ENCODE peak calls at places on chromosomes 13 and 19, in eight cellular contexts. One of them, this sample, is unnamed.

GRCh38 chr19:40270362-40271089 is 14.6 kb downstream of the AKT2 start:
- DNase-seq in tibial nerve: no peak
- DNase-seq in ovary: no peak
- DNase-seq in suprapubic skin: no peak
- DNase-seq in A549: no peak
- DNase-seq in transverse colon: no peak
- DNase-seq in H1: no peak
- DNase-seq in stomach: no peak
- DNase-seq in this sample: no peak

GRCh38 chr19:1102407-1103106 is 1.2 kb upstream of the GPX4 start:
- DNase-seq in stomach: peak
- DNase-seq in ovary: peak
- DNase-seq in transverse colon: peak
- DNase-seq in H1: no peak
- DNase-seq in tibial nerve: peak
- DNase-seq in suprapubic skin: no peak
- DNase-seq in A549: peak
- DNase-seq in this sample: no peak

GRCh38 chr19:48807590-48808308 is 3.1 kb downstream of the BCAT2 start:
- DNase-seq in suprapubic skin: no peak
- DNase-seq in A549: peak
- DNase-seq in ovary: no peak
- DNase-seq in stomach: no peak
- DNase-seq in H1: no peak
- DNase-seq in transverse colon: peak
- DNase-seq in tibial nerve: no peak
- DNase-seq in this sample: no peak

GRCh38 chr19:35716985-35717664 is 678 bp upstream of the KMT2B start:
- DNase-seq in stomach: peak
- DNase-seq in suprapubic skin: peak
- DNase-seq in tibial nerve: peak
- DNase-seq in transverse colon: peak
- DNase-seq in ovary: peak
- DNase-seq in A549: peak
- DNase-seq in H1: peak
- DNase-seq in this sample: peak

GRCh38 chr19:543912-544608 is at the start of gene GZMM:
- DNase-seq in H1: no peak
- DNase-seq in transverse colon: peak
- DNase-seq in ovary: no peak
- DNase-seq in stomach: no peak
- DNase-seq in tibial nerve: no peak
- DNase-seq in suprapubic skin: no peak
- DNase-seq in A549: no peak
- DNase-seq in this sample: no peak

GRCh38 chr19:47084879-47085439 is 28.6 kb downstream of the ZC3H4 start:
- DNase-seq in suprapubic skin: no peak
- DNase-seq in transverse colon: no peak
- DNase-seq in tibial nerve: no peak
- DNase-seq in A549: no peak
- DNase-seq in H1: no peak
- DNase-seq in ovary: no peak
- DNase-seq in stomach: no peak
- DNase-seq in this sample: no peak

GRCh38 chr13:66748712-66749111 is 481.4 kb downstream of the PCDH9 start:
- DNase-seq in ovary: no peak
- DNase-seq in A549: no peak
- DNase-seq in transverse colon: no peak
- DNase-seq in H1: no peak
- DNase-seq in stomach: no peak
- DNase-seq in tibial nerve: no peak
- DNase-seq in suprapubic skin: no peak
- DNase-seq in this sample: no peak

GRCh38 chr19:4547303-4548237 is 7.7 kb upstream of the LRG1 start:
- DNase-seq in stomach: peak
- DNase-seq in tibial nerve: no peak
- DNase-seq in H1: no peak
- DNase-seq in transverse colon: no peak
- DNase-seq in A549: peak
- DNase-seq in suprapubic skin: no peak
- DNase-seq in ovary: no peak
- DNase-seq in this sample: no peak

GRCh38 chr19:48873476-48874308 is 1.5 kb downstream of the PPP1R15A start:
- DNase-seq in tibial nerve: peak
- DNase-seq in stomach: no peak
- DNase-seq in ovary: peak
- DNase-seq in H1: no peak
- DNase-seq in transverse colon: no peak
- DNase-seq in suprapubic skin: no peak
- DNase-seq in A549: peak
- DNase-seq in this sample: no peak

GRCh38 chr19:5392476-5392875 is 51.9 kb upstream of the PTPRS start:
- DNase-seq in suprapubic skin: no peak
- DNase-seq in transverse colon: no peak
- DNase-seq in tibial nerve: no peak
- DNase-seq in H1: no peak
- DNase-seq in A549: no peak
- DNase-seq in ovary: no peak
- DNase-seq in stomach: no peak
- DNase-seq in this sample: no peak

GRCh38 chr13:84917252-84917878 is 881.9 kb downstream of the SLITRK6 start:
- DNase-seq in ovary: no peak
- DNase-seq in stomach: no peak
- DNase-seq in H1: no peak
- DNase-seq in suprapubic skin: no peak
- DNase-seq in A549: peak
- DNase-seq in tibial nerve: no peak
- DNase-seq in transverse colon: no peak
- DNase-seq in this sample: no peak

GRCh38 chr19:39319098-39319891 is 1.4 kb downstream of the LRFN1 start:
- DNase-seq in tibial nerve: no peak
- DNase-seq in H1: no peak
- DNase-seq in stomach: no peak
- DNase-seq in suprapubic skin: no peak
- DNase-seq in ovary: no peak
- DNase-seq in A549: no peak
- DNase-seq in transverse colon: no peak
- DNase-seq in this sample: no peak

GRCh38 chr13:74325106-74325505 is 190.9 kb upstream of the KLF12 start:
- DNase-seq in tibial nerve: peak
- DNase-seq in ovary: peak
- DNase-seq in suprapubic skin: no peak
- DNase-seq in H1: no peak
- DNase-seq in A549: peak
- DNase-seq in stomach: no peak
- DNase-seq in transverse colon: no peak
- DNase-seq in this sample: no peak

GRCh38 chr13:48078251-48078656 is 16.6 kb downstream of the MED4 start:
- DNase-seq in transverse colon: peak
- DNase-seq in H1: no peak
- DNase-seq in suprapubic skin: no peak
- DNase-seq in stomach: no peak
- DNase-seq in tibial nerve: no peak
- DNase-seq in A549: peak
- DNase-seq in ovary: no peak
- DNase-seq in this sample: no peak

GRCh38 chr19:3987619-3988371 is 2.5 kb upstream of the EEF2 start:
- DNase-seq in stomach: peak
- DNase-seq in ovary: peak
- DNase-seq in H1: no peak
- DNase-seq in tibial nerve: peak
- DNase-seq in transverse colon: peak
- DNase-seq in A549: peak
- DNase-seq in suprapubic skin: no peak
- DNase-seq in this sample: no peak

GRCh38 chr19:28582807-28583206 is 630.1 kb downstream of the UQCRFS1 start:
- DNase-seq in A549: no peak
- DNase-seq in ovary: no peak
- DNase-seq in H1: no peak
- DNase-seq in stomach: no peak
- DNase-seq in transverse colon: no peak
- DNase-seq in suprapubic skin: no peak
- DNase-seq in tibial nerve: no peak
- DNase-seq in this sample: no peak

GRCh38 chr19:23116802-23117571 is at the start of gene ZNF730:
- DNase-seq in transverse colon: peak
- DNase-seq in H1: peak
- DNase-seq in A549: no peak
- DNase-seq in stomach: no peak
- DNase-seq in ovary: peak
- DNase-seq in tibial nerve: no peak
- DNase-seq in suprapubic skin: peak
- DNase-seq in this sample: no peak

DNA sequence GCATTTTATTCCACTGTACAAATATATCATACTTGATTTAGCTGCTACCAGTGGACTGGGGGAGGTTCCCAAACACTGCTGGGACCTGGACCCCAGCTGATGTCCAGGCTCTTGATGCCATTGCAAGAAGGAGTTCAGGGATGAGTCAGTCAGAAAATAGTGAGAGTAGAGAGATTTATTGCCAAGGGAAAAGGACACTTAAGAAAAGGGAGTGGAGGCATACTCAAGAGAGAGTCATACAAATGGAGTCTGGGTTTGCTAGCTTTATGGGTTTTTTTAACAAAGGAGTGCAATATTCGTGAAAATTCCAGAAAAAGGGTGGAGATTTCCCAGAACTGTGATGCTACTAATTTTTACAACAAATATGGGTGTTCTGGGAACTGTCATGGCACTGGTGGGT is 36.1 kb downstream of the GPC6 start:
- DNase-seq in suprapubic skin: no peak
- DNase-seq in stomach: no peak
- DNase-seq in A549: peak
- DNase-seq in tibial nerve: no peak
- DNase-seq in ovary: no peak
- DNase-seq in H1: no peak
- DNase-seq in transverse colon: no peak
- DNase-seq in this sample: no peak
- TF ChIP-seq EP300 in suprapubic skin: no peak
- TF ChIP-seq EP300 in stomach: no peak
- TF ChIP-seq EP300 in A549: no peak
- TF ChIP-seq EP300 in tibial nerve: no peak
- TF ChIP-seq EP300 in ovary: no peak
- TF ChIP-seq EP300 in H1: no peak
- TF ChIP-seq EP300 in transverse colon: no peak
- TF ChIP-seq EP300 in this sample: no peak

GRCh38 chr19:32816555-32817099 is 52.9 kb downstream of the SLC7A9 start:
- DNase-seq in suprapubic skin: peak
- DNase-seq in H1: no peak
- DNase-seq in tibial nerve: no peak
- DNase-seq in ovary: no peak
- DNase-seq in stomach: no peak
- DNase-seq in A549: no peak
- DNase-seq in transverse colon: no peak
- DNase-seq in this sample: no peak

GRCh38 chr19:32818536-32818935 is 51.0 kb downstream of the SLC7A9 start:
- DNase-seq in tibial nerve: no peak
- DNase-seq in suprapubic skin: no peak
- DNase-seq in stomach: no peak
- DNase-seq in A549: no peak
- DNase-seq in transverse colon: no peak
- DNase-seq in ovary: no peak
- DNase-seq in H1: no peak
- DNase-seq in this sample: no peak

GRCh38 chr19:32817252-32817912 is 52.2 kb downstream of the SLC7A9 start:
- DNase-seq in transverse colon: peak
- DNase-seq in H1: no peak
- DNase-seq in A549: no peak
- DNase-seq in suprapubic skin: peak
- DNase-seq in ovary: no peak
- DNase-seq in tibial nerve: no peak
- DNase-seq in stomach: no peak
- DNase-seq in this sample: no peak

GRCh38 chr19:32817913-32818476 is 51.6 kb downstream of the SLC7A9 start:
- DNase-seq in suprapubic skin: no peak
- DNase-seq in A549: no peak
- DNase-seq in tibial nerve: no peak
- DNase-seq in ovary: no peak
- DNase-seq in H1: no peak
- DNase-seq in stomach: no peak
- DNase-seq in transverse colon: no peak
- DNase-seq in this sample: no peak

GRCh38 chr19:32819415-32820400 is 49.9 kb downstream of the SLC7A9 start:
- DNase-seq in H1: no peak
- DNase-seq in suprapubic skin: no peak
- DNase-seq in A549: no peak
- DNase-seq in stomach: no peak
- DNase-seq in ovary: no peak
- DNase-seq in transverse colon: no peak
- DNase-seq in tibial nerve: no peak
- DNase-seq in this sample: no peak
- TF ChIP-seq POLR2A in H1: no peak
- TF ChIP-seq POLR2A in suprapubic skin: no peak
- TF ChIP-seq POLR2A in A549: no peak
- TF ChIP-seq POLR2A in stomach: no peak
- TF ChIP-seq POLR2A in ovary: no peak
- TF ChIP-seq POLR2A in transverse colon: no peak
- TF ChIP-seq POLR2A in tibial nerve: no peak
- TF ChIP-seq POLR2A in this sample: no peak

GRCh38 chr13:98540476-98540875 is 36.4 kb downstream of the STK24 start:
- DNase-seq in transverse colon: no peak
- DNase-seq in H1: no peak
- DNase-seq in stomach: no peak
- DNase-seq in A549: no peak
- DNase-seq in tibial nerve: no peak
- DNase-seq in suprapubic skin: no peak
- DNase-seq in ovary: no peak
- DNase-seq in this sample: no peak
- TF ChIP-seq EP300 in transverse colon: no peak
- TF ChIP-seq EP300 in H1: no peak
- TF ChIP-seq EP300 in stomach: no peak
- TF ChIP-seq EP300 in A549: no peak
- TF ChIP-seq EP300 in tibial nerve: no peak
- TF ChIP-seq EP300 in suprapubic skin: no peak
- TF ChIP-seq EP300 in ovary: no peak
- TF ChIP-seq EP300 in this sample: no peak

DNA sequence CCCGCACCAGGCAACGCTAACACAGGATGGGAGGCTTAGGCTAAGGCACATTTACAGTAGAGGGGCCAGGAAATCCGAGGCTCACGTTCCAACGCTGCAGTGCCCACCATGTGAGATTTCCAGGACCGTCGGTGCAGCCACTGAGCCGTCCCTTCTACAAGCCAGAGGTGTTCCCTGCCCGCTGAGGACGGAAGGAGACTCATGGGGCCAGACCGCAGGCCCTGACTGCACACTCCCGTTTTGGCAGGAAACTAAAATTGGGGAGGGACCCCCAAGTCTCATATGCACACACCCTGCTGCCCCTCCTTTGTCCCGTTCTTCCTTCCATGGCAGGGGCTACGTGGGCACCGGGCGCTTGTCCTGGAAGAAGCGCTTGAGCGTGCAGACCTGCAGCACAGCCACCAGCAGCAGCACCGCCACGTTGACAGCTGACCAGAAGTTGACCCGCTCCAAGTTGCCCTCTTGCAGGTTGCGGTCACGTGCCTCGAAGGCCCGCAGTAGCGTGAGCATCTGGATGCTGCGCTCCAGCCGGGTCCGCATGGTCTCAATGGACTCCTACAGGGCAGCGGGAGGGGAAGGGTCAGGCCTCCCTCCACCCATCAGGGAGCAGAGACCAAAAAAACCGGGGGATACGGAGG is 3.2 kb downstream of the TMED1 start:
- DNase-seq in transverse colon: no peak
- DNase-seq in A549: no peak
- DNase-seq in ovary: no peak
- DNase-seq in stomach: no peak
- DNase-seq in tibial nerve: no peak
- DNase-seq in suprapubic skin: no peak
- DNase-seq in H1: no peak
- DNase-seq in this sample: no peak
- TF ChIP-seq POLR2A in transverse colon: no peak
- TF ChIP-seq POLR2A in A549: no peak
- TF ChIP-seq POLR2A in ovary: no peak
- TF ChIP-seq POLR2A in stomach: no peak
- TF ChIP-seq POLR2A in tibial nerve: no peak
- TF ChIP-seq POLR2A in suprapubic skin: no peak
- TF ChIP-seq POLR2A in H1: no peak
- TF ChIP-seq POLR2A in this sample: no peak

This sample was measured in esophagus muscularis mucosa.